ENCODE peak calls at places on chromosome 18, in six cellular contexts. P, E, X, K, Y and B are unnamed samples.

GRCh38 chr18:2391470-2391869 is 179.8 kb downstream of the METTL4 start:
- DNase-seq in Y (no peak), K (no peak), P (no peak), E (no peak), X (no peak), B (no peak)

GRCh38 chr18:27645929-27646328 is 460.8 kb upstream of the CHST9 start:
- DNase-seq in Y (no peak), E (peak), K (no peak), X (no peak), P (no peak), B (no peak)

GRCh38 chr18:32287873-32288272 is 98.0 kb downstream of the MEP1B start:
- DNase-seq in K (no peak), E (no peak), X (no peak), P (no peak), Y (no peak), B (no peak)

GRCh38 chr18:79906706-79907105 is 44.7 kb downstream of the SLC66A2 start:
- DNase-seq in K (no peak), P (no peak), X (no peak), E (no peak), Y (no peak), B (no peak)

GRCh38 chr18:31197676-31198075 is 35.0 kb upstream of the DSC1 start:
- DNase-seq in Y (peak), K (no peak), X (no peak), P (no peak), E (no peak), B (no peak)

GRCh38 chr18:49340446-49340845 is 120.0 kb downstream of the DYM start:
- DNase-seq in P (no peak), E (peak), Y (no peak), K (no peak), X (no peak), B (no peak)

GRCh38 chr18:76765649-76766048 is 56.7 kb upstream of the ZNF236 start:
- DNase-seq in Y (peak), K (no peak), E (no peak), X (no peak), P (no peak), B (no peak)

GRCh38 chr18:8833480-8833879 is 128.1 kb downstream of the MTCL1 start:
- DNase-seq in E (no peak), Y (no peak), P (no peak), X (no peak), K (no peak), B (no peak)

GRCh38 chr18:46276736-46277135 is 172.6 kb downstream of the HAUS1 start:
- DNase-seq in Y (no peak), E (no peak), X (no peak), K (no peak), P (no peak), B (no peak)

GRCh38 chr18:5630766-5631413 is 87.1 kb upstream of the EPB41L3 start:
- DNase-seq in E (no peak), P (no peak), K (no peak), X (no peak), Y (no peak), B (no peak)

GRCh38 chr18:55452123-55452611 is 135.8 kb downstream of the TCF4 start:
- DNase-seq in Y (peak), X (no peak), K (no peak), P (no peak), E (peak), B (no peak)

GRCh38 chr18:70659026-70659726 is 370.3 kb downstream of the SOCS6 start:
- DNase-seq in P (no peak), E (peak), K (peak), Y (no peak), X (no peak), B (no peak)

DNA sequence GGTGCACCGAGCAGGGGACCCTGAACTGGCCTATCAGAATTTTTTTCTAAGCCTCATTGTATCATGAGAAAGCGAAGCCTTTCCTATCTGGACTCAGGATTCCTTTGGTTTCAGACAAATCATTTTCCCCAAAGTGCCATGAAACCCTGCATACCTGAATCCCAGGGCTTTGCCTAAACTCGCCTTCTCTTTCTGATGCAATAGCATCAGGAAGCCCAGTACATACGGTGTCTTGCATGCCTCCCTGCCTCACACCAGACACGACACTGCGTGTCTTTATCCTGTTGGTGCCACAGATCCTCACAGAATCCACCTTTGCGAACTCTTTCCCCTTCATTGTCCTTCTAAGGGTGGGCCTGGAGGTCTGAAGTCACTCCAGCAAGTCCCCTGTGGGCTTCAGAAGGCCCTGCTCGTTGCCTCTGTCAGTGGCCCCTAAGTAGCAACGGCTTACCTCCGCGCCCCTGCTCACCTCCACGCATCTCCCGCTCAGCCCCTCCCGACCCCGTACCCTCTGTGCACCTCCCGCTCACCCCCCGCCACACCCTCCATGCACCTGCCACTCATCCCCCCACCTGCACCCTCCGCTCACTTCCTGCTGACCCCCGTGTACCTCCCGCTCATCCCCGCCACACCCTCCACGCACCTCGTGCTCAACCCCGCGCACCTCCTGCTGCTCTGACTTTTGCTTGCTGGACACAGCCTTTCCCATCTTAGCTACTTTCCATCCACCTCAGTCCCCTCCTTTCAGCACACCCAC is 83.4 kb downstream of the TPGS2 start:
- DNase-seq in P (no peak), X (no peak), K (no peak), E (no peak), Y (peak), B (no peak)
- TF ChIP-seq CTCF in P (no peak), X (no peak), K (no peak), E (no peak), Y (no peak), B (no peak)

GRCh38 chr18:66497351-66497750 is 106.5 kb downstream of the CDH19 start:
- DNase-seq in K (no peak), E (no peak), P (no peak), X (no peak), Y (no peak), B (no peak)

DNA sequence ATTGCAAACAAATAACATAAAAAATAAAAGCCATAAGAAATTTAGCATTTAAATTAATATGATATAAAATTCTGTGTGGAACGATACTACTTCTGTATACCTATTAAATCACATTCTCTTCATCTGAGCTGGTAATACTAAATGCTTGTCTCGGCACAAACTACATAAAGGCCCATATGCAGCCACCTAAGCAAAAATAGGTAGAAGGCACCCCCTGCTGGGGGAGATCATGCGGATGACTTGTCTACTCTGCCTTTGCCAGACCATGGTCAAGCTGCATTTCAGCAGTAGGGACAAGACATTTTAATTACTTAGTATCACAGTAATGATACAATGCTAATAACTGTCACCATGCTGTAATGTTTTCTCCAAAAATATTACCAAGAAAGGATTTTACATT is 108.0 kb downstream of the CDH19 start:
- DNase-seq in Y (peak), K (no peak), E (peak), P (peak), X (peak), B (no peak)
- TF ChIP-seq CTCF in Y (peak), K (no peak), E (peak), P (peak), X (peak), B (no peak)

GRCh38 chr18:66724664-66725356 is 120.9 kb upstream of the CDH19 start:
- DNase-seq in X (no peak), E (peak), P (no peak), Y (peak), K (no peak), B (no peak)
- TF ChIP-seq CTCF in X (no peak), E (no peak), P (no peak), Y (no peak), K (no peak), B (no peak)

GRCh38 chr18:56728741-56729140 is 77.6 kb downstream of the WDR7 start:
- DNase-seq in P (no peak), Y (no peak), K (no peak), X (no peak), E (no peak), B (no peak)
- TF ChIP-seq CTCF in P (peak), Y (no peak), K (no peak), X (no peak), E (no peak), B (no peak)

GRCh38 chr18:7168408-7168807 is 50.8 kb upstream of the LAMA1 start:
- DNase-seq in X (no peak), P (no peak), E (no peak), K (no peak), Y (no peak), B (no peak)

GRCh38 chr18:7165846-7166393 is 48.3 kb upstream of the LAMA1 start:
- DNase-seq in E (no peak), Y (no peak), K (no peak), P (no peak), X (no peak), B (no peak)

GRCh38 chr18:7170292-7170691 is 52.7 kb upstream of the LAMA1 start:
- DNase-seq in E (no peak), Y (no peak), K (no peak), P (no peak), X (no peak), B (no peak)

GRCh38 chr18:7169601-7170000 is 52.0 kb upstream of the LAMA1 start:
- DNase-seq in Y (no peak), K (no peak), X (no peak), E (no peak), P (no peak), B (no peak)

GRCh38 chr18:7164610-7165009 is 47.0 kb upstream of the LAMA1 start:
- DNase-seq in X (no peak), E (peak), Y (peak), P (no peak), K (no peak), B (no peak)
- TF ChIP-seq CTCF in X (peak), E (peak), Y (peak), P (peak), K (peak), B (no peak)

GRCh38 chr18:37570336-37570930 is 4.8 kb upstream of the CELF4 start:
- DNase-seq in Y (no peak), P (no peak), X (no peak), K (no peak), E (no peak), B (no peak)
- TF ChIP-seq CTCF in Y (no peak), P (peak), X (no peak), K (no peak), E (no peak), B (no peak)

DNA sequence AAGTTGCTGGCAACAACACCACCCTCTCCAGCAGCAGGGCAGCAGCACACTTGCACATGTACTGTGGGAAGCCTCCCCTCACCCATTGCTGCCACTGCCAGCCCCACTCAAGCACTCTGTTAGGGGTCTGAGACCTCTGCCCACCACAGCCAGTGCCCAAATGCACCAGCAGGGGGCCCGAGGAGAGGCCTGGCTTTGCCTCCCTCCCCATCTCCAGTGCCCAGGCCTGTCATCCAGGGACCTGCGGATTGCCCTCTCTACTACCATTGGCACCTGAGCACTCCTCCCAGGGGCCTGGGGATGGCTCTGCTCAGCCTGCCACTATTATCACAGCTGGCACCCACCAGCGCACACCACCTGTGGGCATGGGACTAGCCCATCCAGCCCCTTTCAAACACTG is 175.7 kb downstream of the PMAIP1 start:
- DNase-seq in Y (no peak), K (no peak), E (no peak), P (no peak), X (no peak), B (no peak)
- TF ChIP-seq CTCF in Y (no peak), K (no peak), E (no peak), P (no peak), X (no peak), B (no peak)